ENCODE peak calls at places on chromosomes 13 and 19, in nine cellular contexts. One of them, this sample, is unnamed.

GRCh38 chr19:4844348-4845179 is 13.1 kb upstream of the TICAM1 start:
- DNase-seq in cardiac muscle cell: no peak
- DNase-seq in stomach: no peak
- DNase-seq in tibial artery: no peak
- DNase-seq in heart left ventricle: peak; percentile 52
- DNase-seq in HCT116: no peak
- DNase-seq in psoas muscle: no peak
- DNase-seq in foreskin keratinocyte: no peak
- DNase-seq in CD4-positive, alpha-beta T cell: no peak
- DNase-seq in this sample: peak; percentile 74

GRCh38 chr19:45574526-45574925 is 10.1 kb downstream of the OPA3 start:
- DNase-seq in cardiac muscle cell: no peak
- DNase-seq in stomach: no peak
- DNase-seq in tibial artery: no peak
- DNase-seq in heart left ventricle: peak; percentile 71
- DNase-seq in HCT116: no peak
- DNase-seq in psoas muscle: no peak
- DNase-seq in foreskin keratinocyte: no peak
- DNase-seq in CD4-positive, alpha-beta T cell: no peak
- DNase-seq in this sample: no peak

GRCh38 chr13:45511310-45512147 is 46.8 kb downstream of the COG3 start:
- DNase-seq in cardiac muscle cell: peak; percentile 78
- DNase-seq in stomach: no peak
- DNase-seq in tibial artery: no peak
- DNase-seq in heart left ventricle: no peak
- DNase-seq in HCT116: peak; percentile 43
- DNase-seq in psoas muscle: no peak
- DNase-seq in foreskin keratinocyte: peak; percentile 36
- DNase-seq in CD4-positive, alpha-beta T cell: peak; percentile 9
- DNase-seq in this sample: no peak

GRCh38 chr13:27379694-27380596 is 44.5 kb upstream of the GTF3A start:
- DNase-seq in cardiac muscle cell: peak; percentile 69
- DNase-seq in stomach: peak; percentile 88
- DNase-seq in tibial artery: peak; percentile 35
- DNase-seq in heart left ventricle: no peak
- DNase-seq in HCT116: peak; percentile 58
- DNase-seq in psoas muscle: peak; percentile 46
- DNase-seq in foreskin keratinocyte: no peak
- DNase-seq in CD4-positive, alpha-beta T cell: peak; percentile 25
- DNase-seq in this sample: no peak

GRCh38 chr19:33864311-33864850 is 67.7 kb downstream of the KCTD15 start:
- DNase-seq in cardiac muscle cell: no peak
- DNase-seq in stomach: peak; percentile 57
- DNase-seq in tibial artery: no peak
- DNase-seq in heart left ventricle: no peak
- DNase-seq in HCT116: no peak
- DNase-seq in psoas muscle: no peak
- DNase-seq in foreskin keratinocyte: no peak
- DNase-seq in CD4-positive, alpha-beta T cell: no peak
- DNase-seq in this sample: no peak

GRCh38 chr13:30026093-30026492 is 175.7 kb upstream of the UBL3 start:
- DNase-seq in cardiac muscle cell: no peak
- DNase-seq in stomach: no peak
- DNase-seq in tibial artery: peak; percentile 31
- DNase-seq in heart left ventricle: no peak
- DNase-seq in HCT116: no peak
- DNase-seq in psoas muscle: no peak
- DNase-seq in foreskin keratinocyte: no peak
- DNase-seq in CD4-positive, alpha-beta T cell: no peak
- DNase-seq in this sample: no peak

GRCh38 chr13:30837227-30838159 is 68.6 kb upstream of the MEDAG start:
- DNase-seq in cardiac muscle cell: no peak
- DNase-seq in stomach: no peak
- DNase-seq in tibial artery: no peak
- DNase-seq in heart left ventricle: no peak
- DNase-seq in HCT116: no peak
- DNase-seq in psoas muscle: no peak
- DNase-seq in foreskin keratinocyte: no peak
- DNase-seq in CD4-positive, alpha-beta T cell: no peak
- DNase-seq in this sample: no peak

GRCh38 chr19:46232468-46232867 is 2.9 kb downstream of the IGFL1 start:
- DNase-seq in cardiac muscle cell: no peak
- DNase-seq in stomach: no peak
- DNase-seq in tibial artery: no peak
- DNase-seq in heart left ventricle: no peak
- DNase-seq in HCT116: no peak
- DNase-seq in psoas muscle: no peak
- DNase-seq in foreskin keratinocyte: no peak
- DNase-seq in CD4-positive, alpha-beta T cell: no peak
- DNase-seq in this sample: no peak

GRCh38 chr13:89066868-89067466 is 1395.8 kb downstream of the SLITRK5 start:
- DNase-seq in cardiac muscle cell: peak; percentile 75
- DNase-seq in stomach: no peak
- DNase-seq in tibial artery: no peak
- DNase-seq in heart left ventricle: no peak
- DNase-seq in HCT116: peak; percentile 38
- DNase-seq in psoas muscle: no peak
- DNase-seq in foreskin keratinocyte: peak; percentile 19
- DNase-seq in CD4-positive, alpha-beta T cell: peak; percentile 4
- DNase-seq in this sample: no peak

GRCh38 chr13:63124863-63125262 is 1709.2 kb upstream of the PCDH20 start:
- DNase-seq in cardiac muscle cell: peak; percentile 23
- DNase-seq in stomach: no peak
- DNase-seq in tibial artery: no peak
- DNase-seq in heart left ventricle: no peak
- DNase-seq in HCT116: peak; percentile 18
- DNase-seq in psoas muscle: no peak
- DNase-seq in foreskin keratinocyte: no peak
- DNase-seq in CD4-positive, alpha-beta T cell: no peak
- DNase-seq in this sample: no peak

GRCh38 chr13:106182404-106182803 is 353.1 kb downstream of the EFNB2 start:
- DNase-seq in cardiac muscle cell: no peak
- DNase-seq in stomach: no peak
- DNase-seq in tibial artery: no peak
- DNase-seq in heart left ventricle: no peak
- DNase-seq in HCT116: peak; percentile 35
- DNase-seq in psoas muscle: no peak
- DNase-seq in foreskin keratinocyte: peak; percentile 75
- DNase-seq in CD4-positive, alpha-beta T cell: no peak
- DNase-seq in this sample: no peak

GRCh38 chr13:69204620-69205019 is 903.0 kb upstream of the ATXN8OS start:
- DNase-seq in cardiac muscle cell: no peak
- DNase-seq in stomach: no peak
- DNase-seq in tibial artery: no peak
- DNase-seq in heart left ventricle: no peak
- DNase-seq in HCT116: no peak
- DNase-seq in psoas muscle: no peak
- DNase-seq in foreskin keratinocyte: no peak
- DNase-seq in CD4-positive, alpha-beta T cell: no peak
- DNase-seq in this sample: no peak

GRCh38 chr19:43618921-43619261 is 538 bp downstream of the ZNF428 start:
- DNase-seq in cardiac muscle cell: no peak
- DNase-seq in stomach: no peak
- DNase-seq in tibial artery: peak; percentile 26
- DNase-seq in heart left ventricle: no peak
- DNase-seq in HCT116: no peak
- DNase-seq in psoas muscle: no peak
- DNase-seq in foreskin keratinocyte: no peak
- DNase-seq in CD4-positive, alpha-beta T cell: no peak
- DNase-seq in this sample: no peak

GRCh38 chr13:22108283-22108897 is 437.5 kb downstream of the FGF9 start:
- DNase-seq in cardiac muscle cell: no peak
- DNase-seq in stomach: no peak
- DNase-seq in tibial artery: no peak
- DNase-seq in heart left ventricle: no peak
- DNase-seq in HCT116: no peak
- DNase-seq in psoas muscle: no peak
- DNase-seq in foreskin keratinocyte: no peak
- DNase-seq in CD4-positive, alpha-beta T cell: no peak
- DNase-seq in this sample: no peak

GRCh38 chr13:113491418-113491883 is 940 bp upstream of the DCUN1D2 start:
- DNase-seq in cardiac muscle cell: peak; percentile 47
- DNase-seq in stomach: peak; percentile 37
- DNase-seq in tibial artery: no peak
- DNase-seq in heart left ventricle: peak; percentile 53
- DNase-seq in HCT116: no peak
- DNase-seq in psoas muscle: peak; percentile 49
- DNase-seq in foreskin keratinocyte: no peak
- DNase-seq in CD4-positive, alpha-beta T cell: no peak
- DNase-seq in this sample: no peak

GRCh38 chr13:26716984-26717383 is 43.6 kb downstream of the GPR12 start:
- DNase-seq in cardiac muscle cell: no peak
- DNase-seq in stomach: no peak
- DNase-seq in tibial artery: no peak
- DNase-seq in heart left ventricle: no peak
- DNase-seq in HCT116: no peak
- DNase-seq in psoas muscle: no peak
- DNase-seq in foreskin keratinocyte: no peak
- DNase-seq in CD4-positive, alpha-beta T cell: no peak
- DNase-seq in this sample: no peak

DNA sequence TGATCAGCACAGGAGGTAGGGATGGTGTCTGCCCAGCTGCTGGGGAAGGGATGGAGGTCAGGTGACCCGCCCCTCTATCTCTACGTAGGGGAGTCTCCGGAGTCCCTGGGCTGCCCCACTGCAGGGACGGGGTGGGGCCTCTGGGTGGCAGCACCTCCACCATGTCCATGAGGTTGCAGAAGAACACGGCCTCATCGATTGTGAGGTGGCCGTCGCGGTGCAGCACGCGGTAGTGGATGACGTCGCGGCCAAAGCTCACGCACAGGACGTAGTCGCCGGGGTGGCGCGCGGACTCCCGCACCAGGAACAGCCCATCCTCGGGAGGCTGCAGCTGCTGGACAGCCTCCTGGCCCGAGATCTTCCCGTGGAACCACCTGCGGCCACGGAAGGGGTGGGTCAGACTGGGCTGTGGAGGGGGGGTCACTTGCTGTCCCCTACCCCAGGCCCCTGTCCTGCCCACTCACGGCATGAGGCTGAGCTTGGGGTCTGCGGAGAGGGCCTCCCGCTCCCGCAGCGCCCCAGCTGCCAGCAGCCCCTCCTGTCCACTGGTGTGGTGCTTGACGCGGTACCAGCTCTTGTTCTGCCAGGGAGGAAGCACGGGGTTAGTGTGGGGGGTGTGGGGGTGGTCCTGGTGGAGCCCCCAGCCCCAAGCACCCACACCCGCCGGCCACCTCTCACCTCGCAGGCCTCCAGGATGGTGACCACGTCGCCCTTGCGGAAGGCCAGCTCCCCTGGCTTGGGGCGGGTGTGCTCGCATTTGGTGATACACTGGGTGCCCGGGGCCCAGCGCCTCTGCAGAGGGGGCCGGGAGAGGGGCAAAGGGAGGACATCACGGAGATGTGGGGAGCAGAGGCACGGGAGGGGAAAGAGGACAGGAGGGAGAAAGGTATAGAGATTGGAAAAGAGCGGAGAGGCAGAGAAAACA is 2.3 kb downstream of the MATK start:
- DNase-seq in cardiac muscle cell: no peak
- DNase-seq in stomach: no peak
- DNase-seq in tibial artery: no peak
- DNase-seq in heart left ventricle: no peak
- DNase-seq in HCT116: no peak
- DNase-seq in psoas muscle: no peak
- DNase-seq in foreskin keratinocyte: no peak
- DNase-seq in CD4-positive, alpha-beta T cell: no peak
- DNase-seq in this sample: no peak
- TF ChIP-seq CTCF in cardiac muscle cell: peak; percentile 14
- TF ChIP-seq CTCF in stomach: no peak
- TF ChIP-seq CTCF in tibial artery: no peak
- TF ChIP-seq CTCF in heart left ventricle: peak; percentile 40
- TF ChIP-seq CTCF in HCT116: peak; percentile 51
- TF ChIP-seq CTCF in psoas muscle: no peak
- TF ChIP-seq CTCF in foreskin keratinocyte: peak; percentile 50
- TF ChIP-seq CTCF in CD4-positive, alpha-beta T cell: peak; percentile 12
- TF ChIP-seq CTCF in this sample: no peak

GRCh38 chr19:2249010-2249866 is at the start of gene AMH:
- DNase-seq in cardiac muscle cell: no peak
- DNase-seq in stomach: no peak
- DNase-seq in tibial artery: no peak
- DNase-seq in heart left ventricle: no peak
- DNase-seq in HCT116: no peak
- DNase-seq in psoas muscle: no peak
- DNase-seq in foreskin keratinocyte: no peak
- DNase-seq in CD4-positive, alpha-beta T cell: no peak
- DNase-seq in this sample: no peak
- H3K27me3 ChIP-seq in cardiac muscle cell: peaks cover 24% of the 10 kb centered on the region
- H3K27me3 ChIP-seq in stomach: peaks cover 30% of the 10 kb centered on the region
- H3K27me3 ChIP-seq in tibial artery: peaks cover 3% of the 10 kb centered on the region
- H3K27me3 ChIP-seq in heart left ventricle: peaks cover 38% of the 10 kb centered on the region
- H3K27me3 ChIP-seq in HCT116: no peaks in the 10 kb centered on the region
- H3K27me3 ChIP-seq in psoas muscle: peaks cover 13% of the 10 kb centered on the region
- H3K27me3 ChIP-seq in foreskin keratinocyte: peaks cover 53% of the 10 kb centered on the region
- H3K27me3 ChIP-seq in CD4-positive, alpha-beta T cell: peaks cover 26% of the 10 kb centered on the region
- H3K27me3 ChIP-seq in this sample: peaks cover 51% of the 10 kb centered on the region

GRCh38 chr13:51643114-51643881 is 59.0 kb downstream of the WDFY2 start:
- DNase-seq in cardiac muscle cell: no peak
- DNase-seq in stomach: no peak
- DNase-seq in tibial artery: no peak
- DNase-seq in heart left ventricle: no peak
- DNase-seq in HCT116: no peak
- DNase-seq in psoas muscle: no peak
- DNase-seq in foreskin keratinocyte: peak; percentile 93
- DNase-seq in CD4-positive, alpha-beta T cell: no peak
- DNase-seq in this sample: no peak

GRCh38 chr13:51643882-51644281 is 59.6 kb downstream of the WDFY2 start:
- DNase-seq in cardiac muscle cell: no peak
- DNase-seq in stomach: no peak
- DNase-seq in tibial artery: no peak
- DNase-seq in heart left ventricle: no peak
- DNase-seq in HCT116: peak; percentile 68
- DNase-seq in psoas muscle: no peak
- DNase-seq in foreskin keratinocyte: peak; percentile 75
- DNase-seq in CD4-positive, alpha-beta T cell: no peak
- DNase-seq in this sample: no peak

GRCh38 chr13:51646041-51646670 is 61.9 kb downstream of the WDFY2 start:
- DNase-seq in cardiac muscle cell: no peak
- DNase-seq in stomach: no peak
- DNase-seq in tibial artery: no peak
- DNase-seq in heart left ventricle: no peak
- DNase-seq in HCT116: no peak
- DNase-seq in psoas muscle: no peak
- DNase-seq in foreskin keratinocyte: no peak
- DNase-seq in CD4-positive, alpha-beta T cell: no peak
- DNase-seq in this sample: no peak

GRCh38 chr13:51645154-51645650 is 60.9 kb downstream of the WDFY2 start:
- DNase-seq in cardiac muscle cell: no peak
- DNase-seq in stomach: no peak
- DNase-seq in tibial artery: no peak
- DNase-seq in heart left ventricle: no peak
- DNase-seq in HCT116: no peak
- DNase-seq in psoas muscle: no peak
- DNase-seq in foreskin keratinocyte: no peak
- DNase-seq in CD4-positive, alpha-beta T cell: peak; percentile 55
- DNase-seq in this sample: no peak

GRCh38 chr13:51644649-51645048 is 60.4 kb downstream of the WDFY2 start:
- DNase-seq in cardiac muscle cell: no peak
- DNase-seq in stomach: no peak
- DNase-seq in tibial artery: no peak
- DNase-seq in heart left ventricle: no peak
- DNase-seq in HCT116: no peak
- DNase-seq in psoas muscle: no peak
- DNase-seq in foreskin keratinocyte: no peak
- DNase-seq in CD4-positive, alpha-beta T cell: no peak
- DNase-seq in this sample: no peak
- H3K27ac ChIP-seq in cardiac muscle cell: no peak overlapping the region
- H3K27ac ChIP-seq in stomach: no peak overlapping the region
- H3K27ac ChIP-seq in tibial artery: no peak overlapping the region
- H3K27ac ChIP-seq in heart left ventricle: no peak overlapping the region
- H3K27ac ChIP-seq in HCT116: peak overlapping the region; percentile 63
- H3K27ac ChIP-seq in psoas muscle: no peak overlapping the region
- H3K27ac ChIP-seq in foreskin keratinocyte: no peak overlapping the region
- H3K27ac ChIP-seq in CD4-positive, alpha-beta T cell: peak overlapping the region; percentile 54
- H3K27ac ChIP-seq in this sample: peak overlapping the region; percentile 76

GRCh38 chr19:41998246-41999020 is 4.4 kb upstream of the ATP1A3 start:
- DNase-seq in cardiac muscle cell: peak; percentile 83
- DNase-seq in stomach: peak; percentile 29
- DNase-seq in tibial artery: no peak
- DNase-seq in heart left ventricle: peak; percentile 43
- DNase-seq in HCT116: peak; percentile 16
- DNase-seq in psoas muscle: no peak
- DNase-seq in foreskin keratinocyte: no peak
- DNase-seq in CD4-positive, alpha-beta T cell: no peak
- DNase-seq in this sample: no peak
- TF ChIP-seq CTCF in cardiac muscle cell: peak; percentile 76
- TF ChIP-seq CTCF in stomach: no peak
- TF ChIP-seq CTCF in tibial artery: peak; percentile 27
- TF ChIP-seq CTCF in heart left ventricle: peak; percentile 56
- TF ChIP-seq CTCF in HCT116: peak; percentile 78
- TF ChIP-seq CTCF in psoas muscle: peak; percentile 47
- TF ChIP-seq CTCF in foreskin keratinocyte: peak; percentile 74
- TF ChIP-seq CTCF in CD4-positive, alpha-beta T cell: no peak
- TF ChIP-seq CTCF in this sample: peak; percentile 44

This sample was measured in suprapubic skin.